ENCODE peak calls at places on chromosomes 13 and 19, in seven cellular contexts. One of them, this sample, is unnamed.

GRCh38 chr19:48874309-48875135 is 2.3 kb downstream of the PPP1R15A start:
- DNase-seq in cardiac muscle cell: peak
- DNase-seq in gastrocnemius medialis: peak
- DNase-seq in BJ: no peak
- DNase-seq in CD4-positive, alpha-beta T cell: no peak
- DNase-seq in fibroblast of lung: peak
- DNase-seq in HFFc6: peak
- DNase-seq in this sample: no peak

GRCh38 chr13:113364371-113364932 is 522 bp upstream of the GRTP1 start:
- DNase-seq in BJ: no peak
- DNase-seq in HFFc6: no peak
- DNase-seq in cardiac muscle cell: peak
- DNase-seq in fibroblast of lung: no peak
- DNase-seq in gastrocnemius medialis: no peak
- DNase-seq in CD4-positive, alpha-beta T cell: no peak
- DNase-seq in this sample: peak

GRCh38 chr13:102667023-102667422 is 27.8 kb downstream of the METTL21C start:
- DNase-seq in gastrocnemius medialis: no peak
- DNase-seq in BJ: no peak
- DNase-seq in HFFc6: no peak
- DNase-seq in cardiac muscle cell: no peak
- DNase-seq in fibroblast of lung: no peak
- DNase-seq in CD4-positive, alpha-beta T cell: no peak
- DNase-seq in this sample: no peak

GRCh38 chr13:22265563-22265962 is 594.7 kb downstream of the FGF9 start:
- DNase-seq in cardiac muscle cell: no peak
- DNase-seq in BJ: no peak
- DNase-seq in CD4-positive, alpha-beta T cell: no peak
- DNase-seq in HFFc6: no peak
- DNase-seq in gastrocnemius medialis: no peak
- DNase-seq in fibroblast of lung: no peak
- DNase-seq in this sample: no peak

GRCh38 chr13:31756346-31756745 is 17.0 kb downstream of the RXFP2 start:
- DNase-seq in gastrocnemius medialis: no peak
- DNase-seq in CD4-positive, alpha-beta T cell: no peak
- DNase-seq in HFFc6: peak
- DNase-seq in cardiac muscle cell: peak
- DNase-seq in fibroblast of lung: peak
- DNase-seq in BJ: peak
- DNase-seq in this sample: no peak

GRCh38 chr13:51282322-51282721 is 57.2 kb upstream of the SERPINE3 start:
- DNase-seq in gastrocnemius medialis: no peak
- DNase-seq in CD4-positive, alpha-beta T cell: no peak
- DNase-seq in cardiac muscle cell: no peak
- DNase-seq in HFFc6: no peak
- DNase-seq in BJ: no peak
- DNase-seq in fibroblast of lung: no peak
- DNase-seq in this sample: no peak

GRCh38 chr19:5628919-5629481 is 6.1 kb downstream of the SAFB start:
- DNase-seq in BJ: no peak
- DNase-seq in HFFc6: no peak
- DNase-seq in CD4-positive, alpha-beta T cell: no peak
- DNase-seq in fibroblast of lung: no peak
- DNase-seq in gastrocnemius medialis: no peak
- DNase-seq in cardiac muscle cell: no peak
- DNase-seq in this sample: no peak

GRCh38 chr13:50842711-50843255 is 709 bp downstream of the DLEU7 start:
- DNase-seq in BJ: no peak
- DNase-seq in gastrocnemius medialis: no peak
- DNase-seq in cardiac muscle cell: no peak
- DNase-seq in CD4-positive, alpha-beta T cell: no peak
- DNase-seq in fibroblast of lung: no peak
- DNase-seq in HFFc6: no peak
- DNase-seq in this sample: no peak

GRCh38 chr19:3188627-3189596 is 3.2 kb downstream of the NCLN start:
- DNase-seq in cardiac muscle cell: no peak
- DNase-seq in CD4-positive, alpha-beta T cell: no peak
- DNase-seq in fibroblast of lung: no peak
- DNase-seq in gastrocnemius medialis: no peak
- DNase-seq in HFFc6: no peak
- DNase-seq in BJ: no peak
- DNase-seq in this sample: no peak

GRCh38 chr19:19409235-19410030 is 4.0 kb downstream of the GATAD2A start:
- DNase-seq in cardiac muscle cell: no peak
- DNase-seq in CD4-positive, alpha-beta T cell: no peak
- DNase-seq in HFFc6: no peak
- DNase-seq in gastrocnemius medialis: no peak
- DNase-seq in BJ: no peak
- DNase-seq in fibroblast of lung: no peak
- DNase-seq in this sample: no peak

GRCh38 chr19:35025969-35026368 is 4.3 kb upstream of the SCN1B start:
- DNase-seq in cardiac muscle cell: no peak
- DNase-seq in HFFc6: no peak
- DNase-seq in gastrocnemius medialis: no peak
- DNase-seq in fibroblast of lung: no peak
- DNase-seq in BJ: no peak
- DNase-seq in CD4-positive, alpha-beta T cell: no peak
- DNase-seq in this sample: no peak

GRCh38 chr19:46000497-46001246 is 5.4 kb downstream of the CCDC61 start:
- DNase-seq in CD4-positive, alpha-beta T cell: peak
- DNase-seq in BJ: no peak
- DNase-seq in HFFc6: no peak
- DNase-seq in gastrocnemius medialis: no peak
- DNase-seq in fibroblast of lung: no peak
- DNase-seq in cardiac muscle cell: peak
- DNase-seq in this sample: peak

GRCh38 chr19:1943661-1944087 is 2.7 kb downstream of the CSNK1G2 start:
- DNase-seq in BJ: no peak
- DNase-seq in cardiac muscle cell: no peak
- DNase-seq in HFFc6: no peak
- DNase-seq in gastrocnemius medialis: no peak
- DNase-seq in fibroblast of lung: no peak
- DNase-seq in CD4-positive, alpha-beta T cell: no peak
- DNase-seq in this sample: no peak

GRCh38 chr19:1942078-1942933 is 1.3 kb downstream of the CSNK1G2 start:
- DNase-seq in fibroblast of lung: peak
- DNase-seq in HFFc6: peak
- DNase-seq in CD4-positive, alpha-beta T cell: peak
- DNase-seq in BJ: peak
- DNase-seq in cardiac muscle cell: peak
- DNase-seq in gastrocnemius medialis: peak
- DNase-seq in this sample: peak

GRCh38 chr19:1944088-1944915 is 3.3 kb downstream of the CSNK1G2 start:
- DNase-seq in gastrocnemius medialis: no peak
- DNase-seq in CD4-positive, alpha-beta T cell: no peak
- DNase-seq in HFFc6: no peak
- DNase-seq in fibroblast of lung: no peak
- DNase-seq in cardiac muscle cell: no peak
- DNase-seq in BJ: no peak
- DNase-seq in this sample: no peak

GRCh38 chr19:1942934-1943555 is 2.1 kb downstream of the CSNK1G2 start:
- DNase-seq in gastrocnemius medialis: no peak
- DNase-seq in BJ: no peak
- DNase-seq in CD4-positive, alpha-beta T cell: no peak
- DNase-seq in cardiac muscle cell: no peak
- DNase-seq in HFFc6: no peak
- DNase-seq in fibroblast of lung: peak
- DNase-seq in this sample: no peak

GRCh38 chr19:1941146-1942077 is at the start of gene CSNK1G2:
- DNase-seq in BJ: no peak
- DNase-seq in HFFc6: no peak
- DNase-seq in CD4-positive, alpha-beta T cell: no peak
- DNase-seq in fibroblast of lung: no peak
- DNase-seq in cardiac muscle cell: no peak
- DNase-seq in gastrocnemius medialis: no peak
- DNase-seq in this sample: no peak
- TF ChIP-seq CTCF in BJ: no peak
- TF ChIP-seq CTCF in HFFc6: no peak
- TF ChIP-seq CTCF in CD4-positive, alpha-beta T cell: no peak
- TF ChIP-seq CTCF in fibroblast of lung: no peak
- TF ChIP-seq CTCF in cardiac muscle cell: no peak
- TF ChIP-seq CTCF in gastrocnemius medialis: no peak
- TF ChIP-seq CTCF in this sample: peak

GRCh38 chr13:46804391-46804815 is 7.4 kb upstream of the ESD start:
- DNase-seq in HFFc6: peak
- DNase-seq in cardiac muscle cell: peak
- DNase-seq in fibroblast of lung: peak
- DNase-seq in BJ: peak
- DNase-seq in gastrocnemius medialis: no peak
- DNase-seq in CD4-positive, alpha-beta T cell: no peak
- DNase-seq in this sample: no peak
- TF ChIP-seq CTCF in HFFc6: peak
- TF ChIP-seq CTCF in cardiac muscle cell: no peak
- TF ChIP-seq CTCF in fibroblast of lung: no peak
- TF ChIP-seq CTCF in BJ: no peak
- TF ChIP-seq CTCF in gastrocnemius medialis: no peak
- TF ChIP-seq CTCF in CD4-positive, alpha-beta T cell: no peak
- TF ChIP-seq CTCF in this sample: no peak

GRCh38 chr19:30927705-30928104 is 421.5 kb downstream of the TSHZ3 start:
- DNase-seq in HFFc6: no peak
- DNase-seq in cardiac muscle cell: no peak
- DNase-seq in BJ: no peak
- DNase-seq in gastrocnemius medialis: no peak
- DNase-seq in fibroblast of lung: no peak
- DNase-seq in CD4-positive, alpha-beta T cell: no peak
- DNase-seq in this sample: no peak
- TF ChIP-seq CTCF in HFFc6: no peak
- TF ChIP-seq CTCF in cardiac muscle cell: no peak
- TF ChIP-seq CTCF in BJ: no peak
- TF ChIP-seq CTCF in gastrocnemius medialis: no peak
- TF ChIP-seq CTCF in fibroblast of lung: no peak
- TF ChIP-seq CTCF in CD4-positive, alpha-beta T cell: no peak
- TF ChIP-seq CTCF in this sample: no peak

GRCh38 chr19:40677156-40677555 is 13.3 kb downstream of the NUMBL start:
- DNase-seq in gastrocnemius medialis: no peak
- DNase-seq in cardiac muscle cell: no peak
- DNase-seq in BJ: no peak
- DNase-seq in CD4-positive, alpha-beta T cell: no peak
- DNase-seq in HFFc6: no peak
- DNase-seq in fibroblast of lung: no peak
- DNase-seq in this sample: no peak
- TF ChIP-seq CTCF in gastrocnemius medialis: no peak
- TF ChIP-seq CTCF in cardiac muscle cell: no peak
- TF ChIP-seq CTCF in BJ: no peak
- TF ChIP-seq CTCF in CD4-positive, alpha-beta T cell: no peak
- TF ChIP-seq CTCF in HFFc6: no peak
- TF ChIP-seq CTCF in fibroblast of lung: no peak
- TF ChIP-seq CTCF in this sample: no peak

GRCh38 chr19:373391-374182 is 29.0 kb upstream of the MIER2 start:
- DNase-seq in gastrocnemius medialis: no peak
- DNase-seq in fibroblast of lung: no peak
- DNase-seq in BJ: no peak
- DNase-seq in HFFc6: no peak
- DNase-seq in CD4-positive, alpha-beta T cell: no peak
- DNase-seq in cardiac muscle cell: no peak
- DNase-seq in this sample: no peak
- TF ChIP-seq CTCF in gastrocnemius medialis: no peak
- TF ChIP-seq CTCF in fibroblast of lung: no peak
- TF ChIP-seq CTCF in BJ: no peak
- TF ChIP-seq CTCF in HFFc6: no peak
- TF ChIP-seq CTCF in CD4-positive, alpha-beta T cell: no peak
- TF ChIP-seq CTCF in cardiac muscle cell: no peak
- TF ChIP-seq CTCF in this sample: no peak

DNA sequence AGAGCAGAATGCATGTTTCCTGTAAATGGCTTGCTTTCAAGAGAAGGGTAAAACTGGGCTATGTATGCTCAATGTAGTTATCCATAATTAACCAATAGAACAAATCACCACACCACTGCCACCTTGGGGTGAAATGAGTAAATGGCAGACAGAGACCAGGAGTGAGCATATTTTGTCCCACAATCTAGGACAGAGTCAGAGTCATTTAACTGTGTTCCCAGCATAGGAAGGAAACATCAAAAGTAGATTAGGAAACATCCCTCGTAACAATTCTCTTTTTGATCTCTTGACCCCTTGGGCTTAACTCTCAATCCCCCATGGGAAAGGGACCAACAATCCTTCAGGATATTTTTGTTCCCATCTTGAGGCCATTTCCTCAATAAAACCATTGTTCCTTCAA is 224.8 kb downstream of the NHLRC3 start:
- DNase-seq in gastrocnemius medialis: no peak
- DNase-seq in HFFc6: peak
- DNase-seq in BJ: no peak
- DNase-seq in cardiac muscle cell: peak
- DNase-seq in fibroblast of lung: peak
- DNase-seq in CD4-positive, alpha-beta T cell: no peak
- DNase-seq in this sample: peak
- TF ChIP-seq CTCF in gastrocnemius medialis: peak
- TF ChIP-seq CTCF in HFFc6: peak
- TF ChIP-seq CTCF in BJ: peak
- TF ChIP-seq CTCF in cardiac muscle cell: peak
- TF ChIP-seq CTCF in fibroblast of lung: peak
- TF ChIP-seq CTCF in CD4-positive, alpha-beta T cell: peak
- TF ChIP-seq CTCF in this sample: peak

This sample was measured in GM13977.